ENCODE peak calls at places on chromosomes 12 and 14, in four cellular contexts. X is mucosa of descending colon, C is neural crest cell, Q is B cell. T is an unnamed sample.

GRCh38 chr12:121095544-121096198 is 37.0 kb upstream of the P2RX7 start:
- DNase-seq in X (peak; percentile 71), C (peak; percentile 83), Q (peak; percentile 85), T (peak; percentile 91)

GRCh38 chr12:71447691-71448660 is 8.4 kb downstream of the LGR5 start:
- DNase-seq in X (no peak), C (no peak), Q (no peak), T (no peak)

GRCh38 chr14:102508774-102509743 is 517 bp downstream of the ANKRD9 start:
- DNase-seq in X (peak; percentile 78), C (no peak), Q (peak; percentile 49), T (no peak)

GRCh38 chr14:52738409-52738808 is 8.4 kb downstream of the STYX start:
- DNase-seq in X (no peak), C (no peak), Q (no peak), T (no peak)

GRCh38 chr12:84502907-84503787 is 409.5 kb downstream of the SLC6A15 start:
- DNase-seq in X (peak; percentile 69), C (peak; percentile 43), Q (no peak), T (peak; percentile 69)

GRCh38 chr14:57389646-57390036 is 745 bp upstream of the NAA30 start:
- DNase-seq in X (peak; percentile 28), C (no peak), Q (no peak), T (peak; percentile 8)

GRCh38 chr12:18074001-18074400 is 16.0 kb downstream of the RERGL start:
- DNase-seq in X (no peak), C (no peak), Q (no peak), T (no peak)

GRCh38 chr12:53578783-53579182 is 47.4 kb downstream of the ATF7 start:
- DNase-seq in X (no peak), C (no peak), Q (no peak), T (no peak)

GRCh38 chr12:11885261-11886038 is 185.3 kb upstream of the BCL2L14 start:
- DNase-seq in X (peak; percentile 66), C (no peak), Q (no peak), T (peak; percentile 35)

GRCh38 chr12:100767950-100768349 is 26.6 kb upstream of the ANO4 start:
- DNase-seq in X (no peak), C (no peak), Q (no peak), T (no peak)

GRCh38 chr12:65881965-65882413 is 57.7 kb downstream of the HMGA2 start:
- DNase-seq in X (no peak), C (no peak), Q (no peak), T (peak; percentile 47)

GRCh38 chr12:59780605-59781135 is 184.8 kb downstream of the SLC16A7 start:
- DNase-seq in X (peak; percentile 19), C (no peak), Q (no peak), T (peak; percentile 8)

GRCh38 chr12:99069371-99069770 is 424.3 kb downstream of the APAF1 start:
- DNase-seq in X (no peak), C (no peak), Q (no peak), T (no peak)

GRCh38 chr12:95653761-95654546 is 102.7 kb upstream of the USP44 start:
- DNase-seq in X (no peak), C (no peak), Q (no peak), T (no peak)

GRCh38 chr14:85731198-85731597 is 201.3 kb downstream of the FLRT2 start:
- DNase-seq in X (peak; percentile 11), C (no peak), Q (no peak), T (no peak)

GRCh38 chr14:78829274-78829673 is 659.1 kb downstream of the NRXN3 start:
- DNase-seq in X (no peak), C (no peak), Q (no peak), T (no peak)

GRCh38 chr12:109385339-109386078 is 37.8 kb downstream of the MYO1H start:
- DNase-seq in X (peak; percentile 22), C (no peak), Q (no peak), T (no peak)

GRCh38 chr14:102795060-102795925 is 18.0 kb downstream of the TRAF3 start:
- DNase-seq in X (peak; percentile 73), C (no peak), Q (peak; percentile 60), T (peak; percentile 15)

GRCh38 chr14:85416771-85417170 is 113.2 kb upstream of the FLRT2 start:
- DNase-seq in X (no peak), C (no peak), Q (no peak), T (no peak)

GRCh38 chr14:103057028-103057371 is 349 bp downstream of the CDC42BPB start:
- DNase-seq in X (no peak), C (peak; percentile 26), Q (no peak), T (no peak)

GRCh38 chr14:64266206-64266605 is 28.0 kb downstream of the ESR2 start:
- DNase-seq in X (no peak), C (no peak), Q (no peak), T (no peak)

GRCh38 chr14:62604524-62604923 is 440.7 kb downstream of the KCNH5 start:
- DNase-seq in X (no peak), C (no peak), Q (no peak), T (no peak)

GRCh38 chr14:25887251-25887908 is 710.5 kb downstream of the NOVA1 start:
- DNase-seq in X (no peak), C (no peak), Q (no peak), T (no peak)

GRCh38 chr12:19937161-19937560 is 431.2 kb upstream of the PDE3A start:
- DNase-seq in X (no peak), C (no peak), Q (no peak), T (no peak)

GRCh38 chr14:58628381-58628780 is 9.4 kb upstream of the DACT1 start:
- DNase-seq in X (no peak), C (no peak), Q (no peak), T (no peak)

GRCh38 chr12:54017027-54017788 is 8.4 kb downstream of the HOXC8 start:
- DNase-seq in X (no peak), C (no peak), Q (no peak), T (no peak)

GRCh38 chr12:49039421-49040363 is 20.9 kb downstream of the KMT2D start:
- DNase-seq in X (no peak), C (no peak), Q (no peak), T (no peak)

GRCh38 chr12:95976416-95976832 is 19.7 kb downstream of the HAL start:
- DNase-seq in X (no peak), C (no peak), Q (no peak), T (no peak)

GRCh38 chr12:5123921-5124320 is 80.2 kb downstream of the KCNA5 start:
- DNase-seq in X (no peak), C (no peak), Q (no peak), T (no peak)

GRCh38 chr12:40181490-40181889 is 43.3 kb upstream of the LRRK2 start:
- DNase-seq in X (no peak), C (no peak), Q (no peak), T (no peak)

GRCh38 chr14:88422919-88423318 is 37.5 kb downstream of the SPATA7 start:
- DNase-seq in X (no peak), C (no peak), Q (no peak), T (no peak)

GRCh38 chr14:100871234-100872186 is 32.0 kb downstream of the RTL1 start:
- DNase-seq in X (no peak), C (no peak), Q (no peak), T (no peak)

GRCh38 chr12:15613981-15614380 is 175.2 kb downstream of the EPS8 start:
- DNase-seq in X (no peak), C (no peak), Q (no peak), T (no peak)

GRCh38 chr14:21299562-21300130 is 19.8 kb downstream of the RPGRIP1 start:
- DNase-seq in X (no peak), C (no peak), Q (no peak), T (no peak)

GRCh38 chr14:21302013-21302857 is 22.4 kb downstream of the RPGRIP1 start:
- DNase-seq in X (no peak), C (no peak), Q (no peak), T (no peak)

GRCh38 chr14:21298358-21298757 is 18.5 kb downstream of the RPGRIP1 start:
- DNase-seq in X (no peak), C (no peak), Q (no peak), T (no peak)

DNA sequence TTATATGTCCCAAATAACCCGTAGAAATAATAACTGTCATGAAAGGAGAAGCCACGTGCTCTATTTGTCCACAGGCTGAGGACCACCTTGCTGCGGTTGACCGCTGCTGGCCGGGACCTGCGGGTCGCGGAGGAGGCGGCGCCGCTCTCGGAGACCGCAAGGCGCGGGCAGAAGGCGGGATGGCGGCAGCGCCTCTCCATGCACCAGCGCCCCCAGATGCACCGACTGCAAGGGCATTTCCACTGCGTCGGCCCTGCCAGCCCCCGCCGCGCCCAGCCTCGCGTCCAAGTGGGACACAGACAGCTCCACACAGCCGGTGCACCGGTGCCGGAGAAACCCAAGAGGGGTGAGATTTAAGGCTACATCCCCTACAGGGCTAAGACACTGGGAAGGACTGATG is 21.0 kb downstream of the RPGRIP1 start:
- DNase-seq in X (peak; percentile 39), C (peak; percentile 34), Q (peak; percentile 46), T (peak; percentile 41)
- TF ChIP-seq CTCF in X (no peak), C (no peak), Q (no peak), T (no peak)

DNA sequence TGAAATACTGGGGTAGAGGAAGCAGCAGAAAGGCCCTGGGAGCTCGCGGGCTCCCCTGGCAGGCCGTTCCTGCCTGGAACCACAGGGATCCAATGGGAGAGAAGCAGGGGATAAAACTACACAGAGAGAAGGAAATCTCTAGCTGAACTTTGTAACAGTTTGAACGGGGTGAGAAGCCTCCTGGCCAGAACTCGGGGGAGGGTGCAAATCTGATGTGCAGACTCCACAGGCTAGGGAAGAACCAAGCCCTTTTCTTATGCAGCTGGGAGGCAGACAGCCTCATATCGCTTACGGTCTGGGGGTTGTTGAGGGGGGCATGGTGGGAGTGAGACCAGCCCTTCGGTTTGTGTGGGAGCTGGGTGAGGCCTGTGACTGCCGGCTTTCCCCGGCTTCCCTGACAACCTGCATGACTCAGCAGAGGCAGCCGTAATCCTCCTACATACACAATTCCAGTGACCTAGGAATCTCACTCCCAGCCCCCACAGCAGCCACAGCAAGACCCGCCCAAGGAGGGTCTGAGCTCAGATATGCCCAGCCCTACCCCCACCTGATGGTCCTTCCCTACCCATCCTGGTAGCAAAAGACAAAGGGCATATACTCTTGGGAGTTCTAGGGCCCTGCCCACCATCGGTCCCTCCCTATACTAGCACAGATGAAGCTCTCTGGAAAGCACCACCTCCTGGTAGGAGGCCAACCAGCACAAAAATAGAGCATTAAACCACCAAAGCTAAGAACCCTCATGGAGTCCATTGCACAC is 143.0 kb downstream of the TMTC1 start:
- DNase-seq in X (no peak), C (no peak), Q (no peak), T (no peak)
- TF ChIP-seq CTCF in X (no peak), C (no peak), Q (no peak), T (no peak)

GRCh38 chr12:119642986-119643385 is 24.9 kb upstream of the PRKAB1 start:
- DNase-seq in X (no peak), C (no peak), Q (no peak), T (peak; percentile 32)
- TF ChIP-seq CTCF in X (no peak), C (peak; percentile 46), Q (peak; percentile 32), T (peak; percentile 57)

DNA sequence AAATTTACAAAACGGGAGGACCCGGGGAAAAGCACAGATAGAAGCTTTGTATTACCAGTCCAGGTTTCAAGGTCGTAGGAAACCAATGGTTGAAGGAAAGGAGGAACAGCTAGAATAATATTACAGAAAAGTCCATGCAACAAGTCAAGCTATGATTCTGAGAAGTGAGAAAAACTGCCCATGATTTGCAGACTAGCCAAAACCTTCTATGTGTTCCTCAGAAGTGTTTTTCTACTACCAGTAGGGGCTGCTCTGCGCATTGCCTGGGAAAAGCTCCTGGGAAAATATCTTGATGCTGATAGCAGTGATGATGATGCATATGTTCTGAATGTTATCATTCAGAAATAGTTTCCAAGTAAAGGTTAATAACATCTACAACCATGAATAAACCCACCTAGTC is 2.2 kb downstream of the PDZRN4 start:
- DNase-seq in X (no peak), C (no peak), Q (no peak), T (peak; percentile 14)
- TF ChIP-seq CTCF in X (no peak), C (peak; percentile 56), Q (no peak), T (no peak)